ENCODE peak calls at places on chromosomes 7 and 10, in eight cellular contexts. D, I, V, W, B, N, F and Y are unnamed samples.

GRCh38 chr10:4780782-4781181 is 45.2 kb upstream of the AKR1E2 start:
- DNase-seq in D (no peak), I (peak; percentile 64), V (no peak), W (no peak), B (peak; percentile 88), N (peak; percentile 66), F (no peak), Y (no peak)

GRCh38 chr7:1944619-1945210 is 274.6 kb downstream of the ELFN1 start:
- DNase-seq in D (no peak), I (no peak), V (peak; percentile 13), W (no peak), B (no peak), N (no peak), F (no peak), Y (no peak)

GRCh38 chr10:88297103-88297502 is 286.0 kb downstream of the RNLS start:
- DNase-seq in D (no peak), I (no peak), V (no peak), W (no peak), B (peak; percentile 17), N (no peak), F (no peak), Y (no peak)

GRCh38 chr7:2157473-2158279 is 75.1 kb downstream of the MAD1L1 start:
- DNase-seq in D (peak; percentile 87), I (no peak), V (peak; percentile 29), W (no peak), B (peak; percentile 73), N (no peak), F (no peak), Y (no peak)

GRCh38 chr7:4633012-4633411 is 49.1 kb upstream of the FOXK1 start:
- DNase-seq in D (no peak), I (peak; percentile 54), V (no peak), W (peak; percentile 30), B (peak; percentile 53), N (no peak), F (no peak), Y (no peak)

GRCh38 chr7:69630292-69630691 is 32.0 kb downstream of the AUTS2 start:
- DNase-seq in D (peak; percentile 14), I (no peak), V (no peak), W (no peak), B (peak; percentile 86), N (peak; percentile 4), F (no peak), Y (no peak)

GRCh38 chr7:48337012-48337621 is 165.9 kb downstream of the ABCA13 start:
- DNase-seq in D (peak; percentile 1), I (peak; percentile 47), V (no peak), W (peak; percentile 78), B (peak; percentile 14), N (no peak), F (peak; percentile 6), Y (no peak)

GRCh38 chr7:30851651-30852359 is 59.8 kb upstream of the AQP1 start:
- DNase-seq in D (peak; percentile 57), I (no peak), V (no peak), W (peak; percentile 13), B (no peak), N (no peak), F (no peak), Y (no peak)

GRCh38 chr10:124676416-124677062 is 67.6 kb downstream of the FAM53B start:
- DNase-seq in D (no peak), I (no peak), V (peak; percentile 17), W (no peak), B (no peak), N (no peak), F (peak; percentile 37), Y (no peak)

GRCh38 chr10:102515724-102516123 is 12.0 kb downstream of the SUFU start:
- DNase-seq in D (no peak), I (no peak), V (no peak), W (no peak), B (no peak), N (no peak), F (no peak), Y (no peak)

GRCh38 chr7:83469076-83469475 is 179.9 kb downstream of the SEMA3E start:
- DNase-seq in D (no peak), I (peak; percentile 51), V (no peak), W (no peak), B (peak; percentile 18), N (no peak), F (no peak), Y (no peak)

GRCh38 chr7:95434501-95435421 is at the start of gene PON2:
- DNase-seq in D (peak; percentile 32), I (peak; percentile 80), V (peak; percentile 85), W (peak; percentile 90), B (peak; percentile 85), N (peak; percentile 51), F (peak; percentile 72), Y (peak; percentile 61)
- TF ChIP-seq CTCF in D (no peak), I (no peak), V (no peak), W (no peak), B (no peak), N (no peak), F (no peak), Y (no peak)

GRCh38 chr10:46995234-46995633 is 84.0 kb downstream of the PTPN20 start:
- DNase-seq in D (no peak), I (no peak), V (no peak), W (peak; percentile 62), B (no peak), N (no peak), F (no peak), Y (no peak)

GRCh38 chr10:46998192-46998591 is 87.0 kb downstream of the PTPN20 start:
- DNase-seq in D (no peak), I (no peak), V (no peak), W (no peak), B (no peak), N (no peak), F (no peak), Y (no peak)

GRCh38 chr10:46998595-46998994 is 87.4 kb downstream of the PTPN20 start:
- DNase-seq in D (no peak), I (no peak), V (no peak), W (no peak), B (no peak), N (no peak), F (no peak), Y (no peak)

GRCh38 chr10:46992794-46993552 is 81.7 kb downstream of the PTPN20 start:
- DNase-seq in D (no peak), I (peak; percentile 42), V (peak; percentile 15), W (peak; percentile 68), B (peak; percentile 53), N (no peak), F (no peak), Y (no peak)
- TF ChIP-seq CTCF in D (peak; percentile 31), I (peak; percentile 35), V (peak; percentile 33), W (peak; percentile 52), B (peak; percentile 53), N (peak; percentile 59), F (peak; percentile 49), Y (no peak)

DNA sequence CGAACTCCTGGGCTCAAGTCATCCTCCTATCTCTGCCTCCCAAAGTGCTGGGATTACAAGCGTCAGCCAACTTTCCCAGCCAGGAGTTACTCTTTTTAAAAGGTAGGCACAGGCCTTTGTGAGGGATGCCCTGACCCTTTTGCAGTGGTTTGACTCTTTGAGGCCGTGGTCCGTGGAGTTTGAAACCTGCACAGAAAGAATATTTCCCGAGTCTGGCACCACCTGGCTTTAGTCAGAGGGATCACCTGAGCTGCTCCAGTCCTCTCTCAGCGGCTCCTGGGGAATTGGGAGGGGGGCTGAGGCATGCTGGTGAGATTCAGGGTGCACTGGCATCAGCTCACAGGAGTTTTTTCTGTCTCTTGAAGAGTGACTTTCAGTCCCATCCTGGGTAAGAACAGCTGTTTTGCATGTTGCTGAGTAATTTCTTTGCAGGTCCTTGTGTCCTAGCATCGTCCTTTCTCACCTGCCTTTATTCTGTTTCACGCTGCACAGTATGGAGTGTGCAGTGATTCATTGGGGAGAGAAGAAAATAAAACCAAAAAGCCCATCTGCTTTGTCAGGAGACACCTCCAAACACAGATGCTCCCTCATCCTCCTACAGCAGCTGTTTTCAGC is 284.5 kb downstream of the CAMK1D start:
- DNase-seq in D (no peak), I (no peak), V (no peak), W (no peak), B (no peak), N (no peak), F (no peak), Y (no peak)
- TF ChIP-seq CTCF in D (no peak), I (no peak), V (no peak), W (peak; percentile 27), B (no peak), N (no peak), F (no peak), Y (no peak)

DNA sequence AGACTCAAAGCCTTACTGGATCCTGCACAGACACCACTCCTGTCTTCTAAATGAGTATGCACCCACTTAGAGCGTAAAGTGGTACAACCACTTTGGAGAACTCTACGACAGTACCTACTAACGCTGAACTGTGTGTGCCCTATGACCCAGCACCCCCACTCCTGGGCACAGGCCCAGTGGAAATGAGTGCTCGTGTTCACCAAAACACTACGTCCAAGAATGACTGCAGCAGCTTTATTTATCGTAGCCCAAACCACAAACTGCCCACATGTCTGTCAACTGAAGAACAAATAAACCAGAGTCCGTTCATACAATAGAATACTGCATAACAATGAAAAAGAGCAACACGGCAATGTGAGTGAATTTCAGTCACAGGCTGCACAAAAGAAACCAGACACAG is 35.4 kb downstream of the TLL2 start:
- DNase-seq in D (no peak), I (no peak), V (no peak), W (no peak), B (no peak), N (no peak), F (no peak), Y (no peak)
- TF ChIP-seq CTCF in D (no peak), I (no peak), V (no peak), W (no peak), B (no peak), N (no peak), F (no peak), Y (no peak)

GRCh38 chr7:46301677-46302076 is 380.6 kb upstream of the IGFBP3 start:
- DNase-seq in D (no peak), I (no peak), V (no peak), W (no peak), B (no peak), N (no peak), F (no peak), Y (no peak)
- TF ChIP-seq CTCF in D (no peak), I (no peak), V (no peak), W (no peak), B (no peak), N (no peak), F (no peak), Y (no peak)